ENCODE peak calls at places on chromosomes 1 and 21, in four cellular contexts. K is K562, O is HepG2, B is GM12878. T is an unnamed sample.

GRCh38 chr1:156898151-156898550 is 4.6 kb downstream of the PEAR1 start:
- DNase-seq in K (no peak), O (peak; percentile 29), B (no peak), T (no peak)

GRCh38 chr1:27521336-27522147 is 31.6 kb upstream of the WASF2 start:
- DNase-seq in O (no peak), K (no peak), B (no peak), T (no peak)

GRCh38 chr1:226110249-226111108 is 48.0 kb downstream of the H3-3A start:
- DNase-seq in O (no peak), K (peak; percentile 82), B (peak; percentile 41), T (peak; percentile 69)

GRCh38 chr1:6581561-6582305 is 1.9 kb downstream of the ZBTB48 start:
- DNase-seq in B (no peak), O (no peak), K (peak; percentile 74), T (no peak)

GRCh38 chr1:225508538-225509375 is 80.9 kb upstream of the LBR start:
- DNase-seq in B (no peak), O (peak; percentile 89), K (no peak), T (peak; percentile 53)

GRCh38 chr21:39082656-39083376 is 100.4 kb downstream of the PSMG1 start:
- DNase-seq in K (peak; percentile 62), O (peak; percentile 64), B (no peak), T (no peak)

GRCh38 chr1:25810341-25811299 is 9.1 kb upstream of the MTFR1L start:
- DNase-seq in O (peak; percentile 25), K (peak; percentile 82), B (no peak), T (peak; percentile 77)

GRCh38 chr1:203663820-203664219 is 37.2 kb downstream of the ATP2B4 start:
- DNase-seq in B (no peak), K (no peak), O (no peak), T (no peak)

GRCh38 chr1:234610061-234610581 is at the start of gene IRF2BP2:
- DNase-seq in O (peak; percentile 68), K (peak; percentile 98), B (no peak), T (peak; percentile 89)

GRCh38 chr1:1282998-1283397 is 2.8 kb downstream of the SCNN1D start:
- DNase-seq in K (no peak), B (no peak), O (no peak), T (no peak)

GRCh38 chr1:114720492-114720891 is 3.9 kb upstream of the NRAS start:
- DNase-seq in B (no peak), K (no peak), O (peak; percentile 60), T (no peak)

GRCh38 chr1:31931241-31932225 is 6.6 kb downstream of the PTP4A2 start:
- DNase-seq in K (peak; percentile 41), B (no peak), O (no peak), T (no peak)

GRCh38 chr1:30197616-30197934 is 525.8 kb downstream of the MATN1 start:
- DNase-seq in K (no peak), B (no peak), O (no peak), T (no peak)

GRCh38 chr1:204503913-204504519 is 9.4 kb upstream of the PIK3C2B start:
- DNase-seq in K (no peak), B (no peak), O (peak; percentile 55), T (no peak)

GRCh38 chr21:36134820-36135390 is at the start of gene CBR3:
- DNase-seq in B (no peak), O (no peak), K (no peak), T (peak; percentile 39)

GRCh38 chr1:27397106-27397505 is 4.7 kb downstream of the GPR3 start:
- DNase-seq in B (no peak), O (no peak), K (no peak), T (no peak)

GRCh38 chr1:161131721-161132409 is 602 bp downstream of the DEDD start:
- DNase-seq in O (no peak), B (no peak), K (no peak), T (no peak)

GRCh38 chr1:32989160-32989894 is 24.7 kb upstream of the RNF19B start:
- DNase-seq in B (no peak), K (peak; percentile 77), O (no peak), T (no peak)

GRCh38 chr1:85259866-85260345 is 444 bp upstream of the C1orf52 start:
- DNase-seq in B (no peak), O (no peak), K (no peak), T (no peak)

GRCh38 chr1:67170751-67171573 is 4.7 kb downstream of the IL23R start:
- DNase-seq in K (no peak), O (no peak), B (no peak), T (no peak)

GRCh38 chr1:198287916-198288315 is 131.1 kb downstream of the NEK7 start:
- DNase-seq in O (no peak), K (no peak), B (no peak), T (no peak)

GRCh38 chr1:33684346-33685122 is 179.3 kb upstream of the HMGB4 start:
- DNase-seq in O (no peak), B (no peak), K (no peak), T (no peak)

GRCh38 chr1:33060579-33061083 is 20.3 kb upstream of the AZIN2 start:
- DNase-seq in K (no peak), O (no peak), B (no peak), T (no peak)

GRCh38 chr1:36656271-36656670 is 173.6 kb upstream of the CSF3R start:
- DNase-seq in O (no peak), B (no peak), K (no peak), T (no peak)

GRCh38 chr1:194723067-194723466 is 1536.7 kb upstream of the B3GALT2 start:
- DNase-seq in B (no peak), O (no peak), K (no peak), T (no peak)

GRCh38 chr1:73781257-73781656 is 416.7 kb downstream of the LRRIQ3 start:
- DNase-seq in O (peak; percentile 7), K (no peak), B (no peak), T (no peak)

GRCh38 chr1:51086496-51087271 is 15.3 kb upstream of the C1orf185 start:
- DNase-seq in O (no peak), B (no peak), K (no peak), T (no peak)

GRCh38 chr1:223413216-223413615 is 20.0 kb downstream of the CCDC185 start:
- DNase-seq in K (no peak), O (no peak), B (no peak), T (no peak)

GRCh38 chr1:221435510-221435909 is 306.4 kb downstream of the DUSP10 start:
- DNase-seq in B (no peak), K (peak; percentile 32), O (peak; percentile 17), T (peak; percentile 47)

GRCh38 chr1:147641695-147642592 is 28.4 kb downstream of the ACP6 start:
- DNase-seq in B (no peak), O (peak; percentile 66), K (peak; percentile 55), T (peak; percentile 73)

GRCh38 chr1:47786301-47786700 is 210.9 kb downstream of the TRABD2B start:
- DNase-seq in O (no peak), K (no peak), B (no peak), T (no peak)

GRCh38 chr1:208682664-208683013 is 438.5 kb upstream of the PLXNA2 start:
- DNase-seq in K (no peak), B (no peak), O (no peak), T (no peak)
- TF ChIP-seq TARDBP in K (no peak), B (no peak), O (no peak), T (no peak)

GRCh38 chr1:7705048-7705907 is 65.8 kb upstream of the VAMP3 start:
- DNase-seq in O (no peak), K (no peak), B (no peak), T (no peak)
- TF ChIP-seq TARDBP in O (no peak), K (peak; percentile 89), B (no peak), T (peak; percentile 100)

GRCh38 chr1:59233444-59233843 is 63.5 kb upstream of the FGGY start:
- DNase-seq in K (no peak), B (no peak), O (no peak), T (no peak)
- TF ChIP-seq TARDBP in K (no peak), B (no peak), O (no peak), T (no peak)

GRCh38 chr1:191125950-191126349 is 648.3 kb upstream of the BRINP3 start:
- DNase-seq in K (no peak), O (no peak), B (no peak), T (no peak)
- TF ChIP-seq TARDBP in K (no peak), O (no peak), B (no peak), T (no peak)

GRCh38 chr21:42560517-42561179 is 47.0 kb downstream of the SLC37A1 start:
- DNase-seq in B (no peak), K (no peak), O (no peak), T (no peak)
- TF ChIP-seq TARDBP in B (no peak), K (no peak), O (no peak), T (no peak)

GRCh38 chr1:8789314-8790214 is 27.9 kb downstream of the RERE start:
- DNase-seq in B (no peak), O (no peak), K (peak; percentile 92), T (no peak)
- TF ChIP-seq TARDBP in B (no peak), O (no peak), K (no peak), T (no peak)

GRCh38 chr1:21775985-21776562 is 6.9 kb downstream of the USP48 start:
- DNase-seq in B (no peak), O (peak; percentile 89), K (no peak), T (no peak)
- TF ChIP-seq TARDBP in B (no peak), O (peak; percentile 79), K (no peak), T (no peak)

GRCh38 chr1:109482796-109483638 is 688 bp upstream of the ATXN7L2 start:
- DNase-seq in O (no peak), K (peak; percentile 45), B (no peak), T (peak; percentile 63)
- TF ChIP-seq TARDBP in O (no peak), K (peak; percentile 52), B (no peak), T (no peak)

GRCh38 chr1:99268021-99268420 is 3.7 kb downstream of the PLPPR4 start:
- DNase-seq in B (no peak), O (no peak), K (no peak), T (no peak)
- TF ChIP-seq TARDBP in B (no peak), O (no peak), K (no peak), T (no peak)

DNA sequence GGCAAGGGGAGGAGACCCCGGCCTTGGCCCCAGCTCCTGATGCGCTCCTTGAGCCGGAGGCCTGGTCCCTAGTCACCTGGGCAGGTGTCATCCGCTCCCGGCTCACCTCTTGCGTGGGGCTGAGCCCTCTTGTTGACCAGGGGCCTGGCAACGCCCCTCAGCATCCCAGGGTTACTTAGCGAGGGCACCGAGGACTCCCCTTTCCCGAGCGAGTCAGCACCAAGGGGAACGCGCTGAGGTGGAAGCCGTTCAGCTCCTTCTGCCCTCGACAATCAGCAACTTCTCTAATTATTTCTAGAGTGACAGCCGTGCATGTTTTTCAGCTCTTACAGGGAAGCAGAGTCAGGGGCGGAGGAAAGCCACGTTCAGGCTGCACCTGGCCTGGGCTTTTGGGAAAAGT is 522 bp downstream of the SLC45A1 start:
- DNase-seq in K (no peak), O (no peak), B (no peak), T (no peak)
- TF ChIP-seq TARDBP in K (no peak), O (no peak), B (no peak), T (no peak)

T was measured in HEK293T.